ENCODE peak calls at places on chromosomes 12 and 14, in six cellular contexts. Q, L, Y, X, P and T are unnamed samples. For H3K36me3, the result is how much of the 10 kb centered on the place peaks cover.

GRCh38 chr12:112005419-112006395 is 7.3 kb downstream of the TMEM116 start:
- DNase-seq in Q (peak), L (no peak), Y (no peak), X (peak), P (no peak), T (no peak)

GRCh38 chr12:121388421-121388981 is 11.4 kb upstream of the RNF34 start:
- DNase-seq in Q (peak), L (peak), Y (no peak), X (no peak), P (peak), T (peak)

GRCh38 chr12:10301103-10301502 is 6.6 kb upstream of the KLRD1 start:
- DNase-seq in Q (no peak), L (peak), Y (no peak), X (no peak), P (peak), T (no peak)

GRCh38 chr14:87494010-87494409 is 499.0 kb downstream of the GALC start:
- DNase-seq in Q (no peak), L (no peak), Y (no peak), X (no peak), P (no peak), T (no peak)

GRCh38 chr12:79347852-79348251 is 342.9 kb downstream of the PAWR start:
- DNase-seq in Q (no peak), L (no peak), Y (no peak), X (no peak), P (no peak), T (no peak)

GRCh38 chr14:93972618-93973205 is 3.7 kb downstream of the ASB2 start:
- DNase-seq in Q (no peak), L (no peak), Y (no peak), X (no peak), P (no peak), T (no peak)

GRCh38 chr14:85165091-85165490 is 364.9 kb upstream of the FLRT2 start:
- DNase-seq in Q (no peak), L (no peak), Y (no peak), X (no peak), P (no peak), T (no peak)

GRCh38 chr12:104410786-104411185 is 46.0 kb upstream of the CHST11 start:
- DNase-seq in Q (peak), L (peak), Y (no peak), X (no peak), P (no peak), T (no peak)

GRCh38 chr12:69982081-69982480 is 157.1 kb downstream of the MYRFL start:
- DNase-seq in Q (no peak), L (no peak), Y (no peak), X (no peak), P (no peak), T (no peak)

GRCh38 chr12:113248046-113248825 is 27.0 kb downstream of the TPCN1 start:
- DNase-seq in Q (no peak), L (no peak), Y (no peak), X (no peak), P (no peak), T (no peak)

GRCh38 chr12:48180857-48181495 is 2.5 kb upstream of the CCDC184 start:
- DNase-seq in Q (no peak), L (no peak), Y (no peak), X (no peak), P (no peak), T (no peak)

GRCh38 chr12:107702106-107702505 is 16.5 kb downstream of the PWP1 start:
- DNase-seq in Q (no peak), L (no peak), Y (no peak), X (no peak), P (no peak), T (no peak)

GRCh38 chr14:68979021-68979721 is at the start of gene ACTN1:
- DNase-seq in Q (peak), L (peak), Y (peak), X (peak), P (peak), T (peak)
- TF ChIP-seq CTCF in Q (no peak), L (no peak), Y (no peak), X (no peak), P (no peak), T (no peak)

GRCh38 chr12:130715150-130715995 is 726 bp downstream of the RIMBP2 start:
- DNase-seq in Q (no peak), L (no peak), Y (no peak), X (peak), P (no peak), T (no peak)
- H3K4me3 ChIP-seq in Q (no peak), L (no peak), Y (peak), X (peak), P (no peak), T (no peak)

DNA sequence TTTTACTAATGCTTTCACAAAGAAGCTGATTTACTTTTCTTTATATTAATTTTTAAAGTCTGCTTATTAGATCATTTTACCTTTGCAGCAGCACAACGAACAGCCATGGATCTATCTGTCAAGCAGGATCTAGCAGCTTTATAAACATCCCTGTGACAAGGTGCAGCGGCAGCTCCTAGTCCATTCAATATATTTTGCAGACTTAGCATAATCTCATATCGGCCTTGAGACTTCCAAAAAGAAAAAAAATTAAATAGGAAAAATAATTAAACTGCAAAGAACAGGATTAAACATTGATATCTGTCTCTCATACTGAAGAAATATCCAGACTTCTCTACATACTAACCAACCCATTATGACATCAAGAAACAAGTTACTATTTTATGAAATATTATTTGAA is 25.2 kb downstream of the HEATR5A start:
- DNase-seq in Q (no peak), L (no peak), Y (no peak), X (no peak), P (no peak), T (no peak)
- H3K36me3 ChIP-seq in Q (under half), L (under half), Y (under half), X (under half), P (under half), T (under half)

GRCh38 chr12:37672655-37673260 is 643.8 kb upstream of the ALG10B start:
- DNase-seq in Q (no peak), L (no peak), Y (no peak), X (no peak), P (no peak), T (no peak)
- TF ChIP-seq CTCF in Q (peak), L (no peak), Y (no peak), X (no peak), P (no peak), T (no peak)

DNA sequence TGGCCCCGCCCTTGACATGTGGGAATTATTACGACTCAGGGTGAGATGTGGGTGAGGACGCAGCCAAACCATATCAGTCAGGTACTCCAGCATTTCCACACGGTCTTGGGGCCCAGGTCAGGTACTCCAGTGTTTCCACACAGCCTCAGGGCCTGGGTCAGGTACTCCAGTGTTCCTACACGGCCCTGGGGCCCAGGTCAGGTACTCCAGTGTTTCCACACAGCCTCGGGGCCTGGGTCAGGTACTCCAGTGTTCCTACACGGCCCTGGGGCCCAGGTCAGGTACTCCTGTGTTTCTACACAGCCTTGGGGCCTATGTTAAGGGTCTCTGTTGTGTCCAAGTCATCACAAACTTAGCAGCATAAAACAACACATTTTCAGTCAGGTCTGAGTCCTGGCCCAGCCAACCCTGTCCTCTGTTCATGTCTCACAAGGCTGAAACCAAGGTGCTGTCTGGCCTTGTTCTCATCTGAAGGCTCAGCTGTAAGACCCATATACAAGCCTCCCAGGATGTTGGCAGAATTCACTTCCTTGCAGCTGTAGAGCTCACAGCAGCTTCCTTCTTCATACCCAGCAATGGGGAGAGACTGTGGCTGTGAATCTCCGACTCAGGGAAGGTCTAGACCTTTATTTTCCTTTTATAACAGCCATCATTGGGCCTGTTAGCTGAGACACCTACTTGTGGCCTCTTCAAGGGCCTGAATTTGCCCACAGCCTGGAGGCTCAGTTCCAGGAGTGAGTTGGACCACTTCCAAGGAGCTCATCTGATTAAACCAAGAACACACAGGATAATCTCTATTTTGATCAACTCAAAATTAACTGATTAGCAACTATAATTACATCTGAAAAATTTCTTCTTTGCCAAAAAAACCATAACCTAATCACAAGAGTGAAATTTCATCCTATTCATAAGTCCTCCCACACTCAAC is 107.5 kb upstream of the SFSWAP start:
- DNase-seq in Q (no peak), L (no peak), Y (no peak), X (no peak), P (no peak), T (no peak)
- H3K4me3 ChIP-seq in Q (no peak), L (no peak), Y (no peak), X (no peak), P (no peak), T (no peak)

GRCh38 chr12:11863478-11863906 is 207.2 kb upstream of the BCL2L14 start:
- DNase-seq in Q (no peak), L (peak), Y (no peak), X (peak), P (no peak), T (no peak)

GRCh38 chr12:11862794-11863193 is 207.9 kb upstream of the BCL2L14 start:
- DNase-seq in Q (peak), L (peak), Y (no peak), X (no peak), P (peak), T (no peak)

GRCh38 chr12:11863988-11864387 is 206.8 kb upstream of the BCL2L14 start:
- DNase-seq in Q (no peak), L (no peak), Y (no peak), X (no peak), P (no peak), T (no peak)

GRCh38 chr12:11861155-11861863 is 209.4 kb upstream of the BCL2L14 start:
- DNase-seq in Q (no peak), L (no peak), Y (no peak), X (no peak), P (no peak), T (no peak)

DNA sequence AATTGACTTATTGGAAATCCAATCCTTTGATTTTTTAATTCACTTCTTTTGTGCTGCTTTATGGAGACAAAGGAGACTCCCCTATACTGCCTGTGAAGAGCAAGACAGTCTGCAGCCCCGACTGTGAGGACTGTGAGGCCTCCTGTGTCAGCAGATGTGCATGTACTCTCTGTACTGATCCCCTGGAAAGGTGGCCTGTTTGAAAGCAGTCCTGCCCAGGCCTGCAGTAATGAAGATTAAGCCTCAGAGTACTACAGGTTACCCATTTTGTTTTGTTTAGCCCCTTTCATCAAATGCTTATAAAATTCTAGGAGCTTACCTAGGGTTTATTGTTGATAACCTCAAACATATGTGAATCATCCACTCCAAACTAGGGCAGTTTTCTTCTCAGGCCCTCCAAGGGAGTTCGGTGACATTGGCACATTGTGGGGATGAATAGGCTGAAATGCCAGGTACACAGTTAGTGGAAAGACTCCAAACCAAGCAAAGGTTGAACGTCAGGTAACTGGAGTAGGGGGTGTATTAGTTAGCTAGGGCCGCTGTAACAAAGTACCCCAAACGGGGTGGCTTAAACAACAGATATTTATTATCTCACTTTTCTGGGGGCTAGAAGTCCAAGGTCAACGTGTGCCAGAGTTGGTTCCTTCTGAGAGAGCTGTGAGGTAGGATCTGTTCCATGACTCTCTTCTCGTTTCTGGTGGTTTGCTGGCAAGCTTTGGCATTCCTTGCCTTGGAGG is 208.7 kb upstream of the BCL2L14 start:
- DNase-seq in Q (no peak), L (no peak), Y (no peak), X (no peak), P (no peak), T (no peak)
- H3K36me3 ChIP-seq in Q (under half), L (under half), Y (under half), X (under half), P (under half), T (under half)

GRCh38 chr14:21846227-21846885 is 172.7 kb upstream of the OR4E1 start:
- DNase-seq in Q (peak), L (no peak), Y (no peak), X (peak), P (peak), T (no peak)
- TF ChIP-seq CTCF in Q (peak), L (peak), Y (peak), X (peak), P (peak), T (peak)

GRCh38 chr12:11762723-11763326 is 113.4 kb downstream of the ETV6 start:
- DNase-seq in Q (no peak), L (no peak), Y (no peak), X (no peak), P (no peak), T (no peak)
- H3K4me3 ChIP-seq in Q (no peak), L (no peak), Y (no peak), X (no peak), P (no peak), T (no peak)

DNA sequence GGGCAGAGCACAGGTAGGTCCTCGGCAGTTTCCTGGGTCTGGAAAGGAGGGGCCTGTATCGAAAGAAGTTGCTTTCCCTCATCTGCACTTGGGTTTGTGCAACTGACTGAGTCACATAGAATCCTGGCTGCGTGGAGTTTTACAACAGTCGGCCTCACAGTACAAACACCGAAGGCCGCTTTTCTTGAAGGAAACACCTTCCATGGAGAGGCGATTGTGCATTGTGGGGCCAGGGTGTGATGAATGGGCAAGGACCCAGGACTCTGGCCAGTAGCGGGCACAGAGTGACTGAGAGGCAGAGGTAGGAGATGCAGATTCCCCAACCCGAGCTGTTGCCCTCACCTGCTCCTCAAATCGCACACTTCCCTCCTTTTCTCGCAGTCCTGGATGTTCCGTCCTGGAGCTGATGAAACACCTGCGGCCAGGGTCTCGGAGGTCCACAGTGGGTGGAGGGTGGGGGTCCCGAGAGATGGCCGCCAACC is 7.7 kb downstream of the CCND2 start:
- DNase-seq in Q (no peak), L (no peak), Y (no peak), X (no peak), P (no peak), T (no peak)
- H3K36me3 ChIP-seq in Q (under half), L (under half), Y (under half), X (under half), P (under half), T (under half)

DNA sequence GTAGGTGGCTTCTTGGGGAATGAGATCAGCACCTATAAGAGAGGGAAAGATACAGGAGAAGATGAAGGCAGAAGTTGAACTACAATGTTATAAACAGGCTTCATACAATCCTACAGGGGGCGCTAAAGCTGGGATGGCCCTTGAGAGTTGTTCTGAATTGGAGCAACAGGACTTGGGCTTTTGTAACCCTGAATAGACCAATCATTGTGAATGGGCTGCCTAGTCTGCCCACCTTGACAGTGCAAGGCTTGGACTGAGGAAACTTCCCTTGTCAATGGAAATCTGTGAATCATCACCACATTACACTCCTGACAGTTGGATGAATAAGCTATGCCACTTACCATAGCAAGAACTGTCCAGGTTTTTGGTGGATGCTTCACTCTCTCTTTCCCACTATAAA is 306.1 kb downstream of the KCNC2 start:
- DNase-seq in Q (no peak), L (peak), Y (no peak), X (no peak), P (no peak), T (no peak)
- TF ChIP-seq CTCF in Q (peak), L (peak), Y (no peak), X (no peak), P (peak), T (peak)